ENCODE peak calls at places on chromosomes 16 and 17, in six cellular contexts. M, B, Q, L, K and R are unnamed samples.

GRCh38 chr17:35630530-35631148 is 43.5 kb downstream of the AP2B1 start:
- DNase-seq in L (peak; percentile 73), Q (no peak), K (no peak), M (peak; percentile 27), B (no peak), R (no peak)

GRCh38 chr16:66918355-66918754 is 330 bp downstream of the CDH16 start:
- DNase-seq in M (no peak), B (no peak), K (no peak), Q (no peak), L (no peak), R (no peak)

GRCh38 chr16:16930309-16931000 is 540.3 kb downstream of the XYLT1 start:
- DNase-seq in L (no peak), K (no peak), M (no peak), Q (no peak), B (no peak), R (no peak)

GRCh38 chr16:30902070-30902972 is 5.9 kb downstream of the CTF1 start:
- DNase-seq in B (no peak), L (peak; percentile 57), M (no peak), K (peak; percentile 72), Q (no peak), R (peak; percentile 9)

GRCh38 chr17:48954300-48954755 is 9.7 kb upstream of the SNF8 start:
- DNase-seq in Q (no peak), M (peak; percentile 69), B (no peak), K (no peak), L (peak; percentile 65), R (no peak)

GRCh38 chr16:79838860-79839259 is 238.3 kb upstream of the MAF start:
- DNase-seq in M (no peak), Q (no peak), K (no peak), L (peak; percentile 10), B (no peak), R (no peak)

GRCh38 chr16:75379339-75379738 is 54.0 kb downstream of the CFDP1 start:
- DNase-seq in L (no peak), Q (no peak), B (no peak), K (no peak), M (no peak), R (no peak)

GRCh38 chr17:44920565-44920940 is 5.3 kb upstream of the GFAP start:
- DNase-seq in K (no peak), M (no peak), L (no peak), Q (no peak), B (no peak), R (no peak)

GRCh38 chr17:75480281-75480680 is 23.8 kb downstream of the TMEM94 start:
- DNase-seq in K (no peak), L (no peak), B (no peak), Q (no peak), M (no peak), R (no peak)

GRCh38 chr17:1177099-1177996 is 2.4 kb downstream of the ABR start:
- DNase-seq in L (peak; percentile 42), K (no peak), B (no peak), Q (no peak), M (no peak), R (no peak)

GRCh38 chr16:74667215-74667765 is 613 bp upstream of the RFWD3 start:
- DNase-seq in L (no peak), Q (no peak), B (no peak), K (peak; percentile 23), M (no peak), R (peak; percentile 40)

GRCh38 chr16:85395207-85395912 is 217.8 kb upstream of the GSE1 start:
- DNase-seq in K (no peak), B (peak; percentile 97), M (peak; percentile 92), Q (no peak), L (peak; percentile 99), R (peak; percentile 71)

GRCh38 chr16:50114357-50115129 is 38.6 kb upstream of the TENT4B start:
- DNase-seq in B (no peak), M (no peak), L (no peak), K (no peak), Q (no peak), R (no peak)

GRCh38 chr17:27657620-27658019 is 26.6 kb downstream of the LGALS9 start:
- DNase-seq in K (no peak), Q (no peak), M (no peak), B (no peak), L (peak; percentile 9), R (no peak)

GRCh38 chr16:969508-970378 is 1.0 kb downstream of the LMF1 start:
- DNase-seq in Q (no peak), K (no peak), B (no peak), L (peak; percentile 16), M (no peak), R (no peak)

GRCh38 chr16:50381679-50382440 is 13.1 kb upstream of the BRD7 start:
- DNase-seq in K (no peak), B (no peak), L (no peak), Q (no peak), M (no peak), R (no peak)

GRCh38 chr17:77214743-77215142 is 74.0 kb downstream of the SEC14L1 start:
- DNase-seq in B (no peak), L (peak; percentile 34), M (peak; percentile 56), Q (no peak), K (peak; percentile 26), R (no peak)

GRCh38 chr16:67241008-67241900 is 6.0 kb downstream of the FHOD1 start:
- DNase-seq in M (no peak), B (no peak), Q (no peak), K (no peak), L (peak; percentile 93), R (no peak)

GRCh38 chr17:41734139-41734948 is at the start of gene HAP1:
- DNase-seq in L (no peak), M (no peak), K (peak; percentile 63), B (no peak), Q (no peak), R (peak; percentile 50)

GRCh38 chr17:64091116-64091515 is 38.8 kb downstream of the ERN1 start:
- DNase-seq in L (peak; percentile 69), Q (no peak), M (no peak), B (no peak), K (no peak), R (no peak)

GRCh38 chr17:1399366-1399678 is 700 bp downstream of the YWHAE start:
- DNase-seq in M (no peak), B (no peak), L (no peak), K (no peak), Q (no peak), R (no peak)

GRCh38 chr17:67648032-67648761 is 69.5 kb upstream of the NOL11 start:
- DNase-seq in K (no peak), M (no peak), L (no peak), B (no peak), Q (no peak), R (no peak)

GRCh38 chr16:84406006-84406963 is 37.9 kb downstream of the ATP2C2 start:
- DNase-seq in Q (no peak), K (no peak), M (no peak), B (no peak), L (no peak), R (no peak)

GRCh38 chr17:66548659-66549311 is 246.4 kb downstream of the PRKCA start:
- DNase-seq in M (no peak), L (peak; percentile 46), K (no peak), B (no peak), Q (no peak), R (no peak)

GRCh38 chr17:48244121-48244711 is 136.7 kb downstream of the SNX11 start:
- DNase-seq in K (no peak), Q (no peak), M (peak; percentile 73), L (no peak), B (no peak), R (no peak)

GRCh38 chr16:3242709-3243108 is 7.8 kb upstream of the ZNF200 start:
- DNase-seq in L (no peak), Q (no peak), M (no peak), B (no peak), K (no peak), R (no peak)

GRCh38 chr17:41710472-41711090 is 1.6 kb upstream of the GAST start:
- DNase-seq in B (no peak), K (no peak), Q (no peak), L (peak; percentile 95), M (no peak), R (peak; percentile 59)

GRCh38 chr17:82679586-82680465 is 18.7 kb downstream of the RAB40B start:
- DNase-seq in Q (no peak), B (no peak), M (no peak), L (no peak), K (no peak), R (no peak)

GRCh38 chr16:66091462-66091861 is 275.0 kb upstream of the CDH5 start:
- DNase-seq in L (peak; percentile 56), Q (no peak), K (no peak), B (no peak), M (no peak), R (no peak)

GRCh38 chr16:12064291-12064690 is 87.8 kb downstream of the SNX29 start:
- DNase-seq in B (no peak), K (no peak), Q (no peak), L (no peak), M (no peak), R (no peak)

GRCh38 chr17:3865166-3865565 is 19.1 kb upstream of the NCBP3 start:
- DNase-seq in Q (no peak), L (peak; percentile 58), K (no peak), B (no peak), M (no peak), R (no peak)

GRCh38 chr17:55267777-55268648 is 3.3 kb downstream of the HLF start:
- DNase-seq in B (no peak), L (no peak), Q (no peak), M (no peak), K (no peak), R (no peak)

GRCh38 chr17:14092808-14093207 is 23.5 kb downstream of the COX10 start:
- DNase-seq in K (no peak), Q (no peak), L (no peak), M (no peak), B (no peak), R (no peak)

GRCh38 chr17:60586288-60586974 is 13.6 kb upstream of the PPM1D start:
- DNase-seq in B (no peak), K (no peak), Q (no peak), L (no peak), M (no peak), R (no peak)

GRCh38 chr17:34384271-34384670 is 21.2 kb upstream of the CCL1 start:
- DNase-seq in L (no peak), Q (no peak), M (no peak), K (no peak), B (no peak), R (no peak)

GRCh38 chr16:4529085-4530060 is 9.2 kb downstream of the CDIP1 start:
- DNase-seq in K (no peak), L (peak; percentile 42), M (no peak), Q (no peak), B (no peak), R (peak; percentile 57)